ENCODE peak calls at places on chromosomes 5 and 9, in four cellular contexts. V is HepG2, N is H1, L is WTC11. J is an unnamed sample.

GRCh38 chr5:103424008-103424407 is 138.6 kb downstream of the NUDT12 start:
- DNase-seq in N (no peak), L (no peak), V (no peak), J (no peak)

GRCh38 chr9:136122425-136123383 is 4.0 kb upstream of the TMEM250 start:
- DNase-seq in L (peak), V (peak), N (no peak), J (no peak)

GRCh38 chr9:111533099-111533785 is 8.3 kb downstream of the ZNF483 start:
- DNase-seq in N (no peak), L (no peak), V (no peak), J (no peak)

GRCh38 chr9:15433661-15434060 is 11.0 kb downstream of the SNAPC3 start:
- DNase-seq in N (no peak), L (no peak), V (no peak), J (no peak)

GRCh38 chr9:19656704-19657103 is 132.1 kb downstream of the SLC24A2 start:
- DNase-seq in V (no peak), L (no peak), N (no peak), J (no peak)

GRCh38 chr5:141508808-141509611 is 20.1 kb downstream of the PCDHGC5 start:
- DNase-seq in L (peak), V (peak), N (no peak), J (no peak)

GRCh38 chr9:70576121-70576520 is 161.7 kb upstream of the KLF9 start:
- DNase-seq in V (no peak), N (no peak), L (no peak), J (no peak)

GRCh38 chr9:33355933-33356332 is 46.4 kb downstream of the AQP7 start:
- DNase-seq in L (no peak), V (no peak), N (no peak), J (no peak)

GRCh38 chr5:136766456-136766855 is 401.1 kb upstream of the TRPC7 start:
- DNase-seq in V (no peak), N (no peak), L (no peak), J (no peak)

GRCh38 chr5:7410936-7411511 is 15.1 kb downstream of the ADCY2 start:
- DNase-seq in N (no peak), L (no peak), V (no peak), J (no peak)

GRCh38 chr9:38057416-38058195 is 11.4 kb downstream of the SHB start:
- DNase-seq in V (no peak), L (no peak), N (no peak), J (no peak)

GRCh38 chr5:6576861-6577501 is 55.9 kb downstream of the NSUN2 start:
- DNase-seq in N (no peak), V (peak), L (peak), J (peak)

GRCh38 chr5:154373729-154374179 is 72.0 kb upstream of the SAP30L start:
- DNase-seq in N (no peak), V (no peak), L (no peak), J (no peak)

GRCh38 chr5:9831823-9832222 is 201.7 kb upstream of the TAS2R1 start:
- DNase-seq in L (no peak), N (no peak), V (no peak), J (no peak)

GRCh38 chr5:31119938-31120641 is 73.4 kb upstream of the CDH6 start:
- DNase-seq in V (no peak), L (no peak), N (no peak), J (no peak)

GRCh38 chr9:135516132-135516860 is 4.9 kb upstream of the LCN1 start:
- DNase-seq in N (no peak), L (no peak), V (no peak), J (no peak)

GRCh38 chr5:134145779-134146581 is 30.8 kb downstream of the SKP1 start:
- DNase-seq in L (peak), V (peak), N (peak), J (peak)

DNA sequence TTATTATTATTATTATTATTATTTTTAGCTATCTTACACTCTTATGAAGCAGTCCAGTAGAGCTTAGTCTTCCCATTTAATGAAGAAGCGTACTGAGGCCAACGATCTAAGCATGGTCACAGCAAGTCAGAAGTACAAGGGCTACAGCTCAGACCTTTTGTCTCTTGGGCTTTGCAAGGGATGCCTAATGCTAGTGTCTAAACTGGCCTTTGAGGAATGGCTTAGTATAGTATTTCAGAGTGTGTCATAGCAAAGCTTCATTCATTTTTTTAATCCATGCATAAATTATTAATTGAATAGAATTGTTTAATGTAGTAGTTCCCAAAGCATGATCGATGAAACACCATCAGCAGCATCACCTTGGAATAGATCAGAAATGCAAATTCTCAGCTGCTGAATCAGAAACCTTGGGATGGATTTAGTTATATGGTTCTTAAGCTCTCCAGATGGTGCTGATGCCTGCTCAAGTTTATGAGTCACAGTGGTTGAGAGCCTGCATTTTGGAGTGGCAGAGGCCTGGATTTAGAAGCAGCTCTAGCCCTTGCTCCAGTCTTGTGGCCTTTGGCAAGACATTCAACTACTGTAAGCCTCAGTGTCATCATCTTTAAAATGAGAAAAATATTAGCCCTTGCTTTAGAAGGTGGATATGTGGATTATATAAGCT is 6.1 kb downstream of the IL12B start:
- DNase-seq in L (no peak), V (no peak), N (no peak), J (no peak)
- TF ChIP-seq ATF3 in L (no peak), V (no peak), N (no peak), J (no peak)

DNA sequence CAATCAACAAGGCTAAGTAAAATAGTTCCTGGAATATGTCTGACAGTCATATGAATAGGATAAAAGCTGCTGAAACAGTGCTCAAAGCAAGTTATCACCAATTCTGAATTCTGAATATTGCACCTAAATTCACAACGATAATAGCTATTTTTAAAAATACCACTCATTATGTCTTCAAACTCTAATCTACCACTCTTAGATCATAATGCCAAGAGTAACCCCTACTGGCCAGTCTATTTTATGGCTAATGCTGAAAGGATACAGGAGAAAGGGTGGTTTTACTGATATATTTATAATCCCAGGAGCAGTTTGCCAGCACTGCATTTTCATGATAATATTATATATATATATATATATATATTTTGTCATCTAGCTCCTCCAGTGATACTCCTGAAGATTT is 232.8 kb downstream of the PDE4D start:
- DNase-seq in N (no peak), V (no peak), L (no peak), J (no peak)
- TF ChIP-seq ATF3 in N (no peak), V (no peak), L (no peak), J (no peak)

DNA sequence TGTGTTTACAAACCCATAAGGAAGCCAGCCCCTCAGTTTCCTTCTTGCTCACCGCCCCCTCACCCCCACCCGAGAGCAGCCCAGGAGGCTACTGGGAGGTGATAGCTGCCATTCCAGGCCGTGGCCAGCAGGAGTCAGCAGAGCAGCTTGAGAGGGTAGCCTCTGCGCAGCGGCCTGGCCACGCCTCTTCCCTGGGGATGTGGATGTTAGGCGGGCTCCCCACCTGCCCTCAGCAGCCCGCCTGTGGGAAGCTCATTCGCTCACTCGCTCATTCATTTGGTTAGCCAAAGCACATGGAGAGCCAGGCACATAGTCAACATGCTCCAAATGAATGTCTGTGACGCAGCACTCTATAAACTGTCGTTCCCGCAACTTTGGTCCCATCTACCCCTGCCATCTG is 6.1 kb upstream of the DPM2 start:
- DNase-seq in N (peak), V (peak), L (peak), J (peak)
- TF ChIP-seq ATF3 in N (no peak), V (no peak), L (no peak), J (no peak)

GRCh38 chr5:80346055-80346454 is 26.3 kb downstream of the SPZ1 start:
- DNase-seq in N (peak), V (peak), L (peak), J (peak)
- TF ChIP-seq ATF3 in N (no peak), V (no peak), L (no peak), J (no peak)

GRCh38 chr9:85959955-85960354 is 19.0 kb downstream of the NAA35 start:
- DNase-seq in N (no peak), L (no peak), V (no peak), J (no peak)
- TF ChIP-seq ATF3 in N (no peak), L (no peak), V (no peak), J (no peak)

J was measured in HCT116.